ENCODE peak calls at places on chromosome X, in five cellular contexts. N is NCI-H345, E is transverse colon, G is foreskin keratinocyte, S is kidney tubule cell. A is an unnamed sample.
A peak's percentile ranks its signal among the peaks of the same experiment; 100 is the strongest.

GRCh38 chrX:23592741-23593140 is 74.6 kb upstream of the PRDX4 start:
- DNase-seq in N (no peak), E (no peak), G (no peak), S (no peak), A (no peak)

GRCh38 chrX:73840120-73840924 is 277.3 kb downstream of the CHIC1 start:
- DNase-seq in N (no peak), E (no peak), G (no peak), S (no peak), A (no peak)

GRCh38 chrX:103254171-103254824 is 657 bp downstream of the TCEAL8 start:
- DNase-seq in N (peak; percentile 54), E (peak; percentile 40), G (no peak), S (peak; percentile 63), A (peak; percentile 35)

GRCh38 chrX:11329016-11329415 is 35.8 kb downstream of the AMELX start:
- DNase-seq in N (no peak), E (no peak), G (no peak), S (no peak), A (no peak)

GRCh38 chrX:10045327-10046000 is 78.3 kb downstream of the CLDN34 start:
- DNase-seq in N (no peak), E (no peak), G (no peak), S (no peak), A (no peak)

GRCh38 chrX:82748901-82749505 is 759.1 kb upstream of the POU3F4 start:
- DNase-seq in N (no peak), E (no peak), G (no peak), S (peak; percentile 62), A (no peak)

GRCh38 chrX:53095796-53096195 is 1.9 kb downstream of the KANTR start:
- DNase-seq in N (no peak), E (no peak), G (no peak), S (no peak), A (no peak)

GRCh38 chrX:84956304-84956703 is 47.4 kb upstream of the APOOL start:
- DNase-seq in N (no peak), E (no peak), G (no peak), S (no peak), A (no peak)

GRCh38 chrX:120604359-120604782 is 470 bp downstream of the MCTS1 start:
- DNase-seq in N (no peak), E (peak; percentile 19), G (peak; percentile 8), S (peak; percentile 43), A (peak; percentile 68)

GRCh38 chrX:6244666-6245065 is 16.0 kb upstream of the NLGN4X start:
- DNase-seq in N (peak; percentile 19), E (no peak), G (no peak), S (no peak), A (no peak)

GRCh38 chrX:67892391-67892790 is 348.6 kb downstream of the AR start:
- DNase-seq in N (no peak), E (no peak), G (no peak), S (no peak), A (no peak)

GRCh38 chrX:151789179-151789800 is 54.7 kb downstream of the CNGA2 start:
- DNase-seq in N (no peak), E (peak; percentile 18), G (no peak), S (peak; percentile 67), A (no peak)

GRCh38 chrX:31590581-31591113 is 518.8 kb upstream of the FTHL17 start:
- DNase-seq in N (no peak), E (no peak), G (no peak), S (peak; percentile 37), A (no peak)

GRCh38 chrX:129791961-129792570 is 12.3 kb downstream of the SASH3 start:
- DNase-seq in N (peak; percentile 58), E (no peak), G (no peak), S (no peak), A (peak; percentile 6)

GRCh38 chrX:8743126-8743732 is 11.3 kb upstream of the ANOS1 start:
- DNase-seq in N (peak; percentile 15), E (peak; percentile 67), G (no peak), S (peak; percentile 58), A (peak; percentile 21)

GRCh38 chrX:149314031-149314430 is 191.1 kb downstream of the IDS start:
- DNase-seq in N (no peak), E (no peak), G (no peak), S (peak; percentile 6), A (no peak)

GRCh38 chrX:133859860-133860259 is 125.5 kb downstream of the GPC3 start:
- DNase-seq in N (peak; percentile 49), E (no peak), G (peak; percentile 1), S (no peak), A (peak; percentile 71)

GRCh38 chrX:24498975-24499374 is 33.9 kb downstream of the PDK3 start:
- DNase-seq in N (no peak), E (no peak), G (no peak), S (peak; percentile 39), A (peak; percentile 12)

GRCh38 chrX:86148024-86148511 is at the start of gene DACH2:
- DNase-seq in N (peak; percentile 53), E (peak; percentile 66), G (peak; percentile 23), S (peak; percentile 70), A (peak; percentile 21)

GRCh38 chrX:54415534-54416350 is 24.5 kb upstream of the TSR2 start:
- DNase-seq in N (no peak), E (no peak), G (no peak), S (no peak), A (no peak)

GRCh38 chrX:21666252-21666651 is 8.1 kb upstream of the KLHL34 start:
- DNase-seq in N (no peak), E (no peak), G (no peak), S (no peak), A (no peak)

GRCh38 chrX:14409341-14409740 is 120.0 kb upstream of the GLRA2 start:
- DNase-seq in N (no peak), E (no peak), G (peak; percentile 53), S (peak; percentile 40), A (no peak)

GRCh38 chrX:11464836-11465458 is 171.7 kb downstream of the AMELX start:
- DNase-seq in N (no peak), E (no peak), G (no peak), S (no peak), A (no peak)

GRCh38 chrX:16124201-16124600 is 836 bp downstream of the GRPR start:
- DNase-seq in N (peak; percentile 39), E (no peak), G (no peak), S (no peak), A (no peak)

GRCh38 chrX:1306909-1307625 is 29.5 kb upstream of the IL3RA start:
- DNase-seq in N (no peak), E (no peak), G (no peak), S (no peak), A (no peak)

GRCh38 chrX:2351321-2351720 is 149.5 kb downstream of the DHRSX start:
- DNase-seq in N (no peak), E (no peak), G (peak; percentile 27), S (peak; percentile 85), A (no peak)

GRCh38 chrX:103882999-103883398 is 50.9 kb upstream of the RAB9B start:
- DNase-seq in N (no peak), E (no peak), G (no peak), S (no peak), A (no peak)

GRCh38 chrX:134480061-134480460 is 20.1 kb downstream of the HPRT1 start:
- DNase-seq in N (no peak), E (no peak), G (peak; percentile 47), S (peak; percentile 24), A (no peak)

GRCh38 chrX:97481228-97481627 is 597.5 kb downstream of the RPA4 start:
- DNase-seq in N (no peak), E (no peak), G (no peak), S (no peak), A (no peak)

GRCh38 chrX:10237255-10237654 is 80.5 kb downstream of the CLCN4 start:
- DNase-seq in N (no peak), E (no peak), G (no peak), S (no peak), A (no peak)

GRCh38 chrX:100649550-100650356 is 5.8 kb downstream of the SRPX2 start:
- DNase-seq in N (no peak), E (peak; percentile 75), G (no peak), S (peak; percentile 75), A (no peak)

GRCh38 chrX:78029663-78030062 is 60.2 kb upstream of the PGAM4 start:
- DNase-seq in N (no peak), E (peak; percentile 21), G (no peak), S (peak; percentile 37), A (peak; percentile 35)

GRCh38 chrX:13420545-13421183 is 100.8 kb upstream of the ATXN3L start:
- DNase-seq in N (no peak), E (no peak), G (no peak), S (no peak), A (no peak)

GRCh38 chrX:123909498-123909897 is 49.6 kb downstream of the XIAP start:
- DNase-seq in N (no peak), E (no peak), G (no peak), S (no peak), A (no peak)

GRCh38 chrX:123846598-123847038 is 13.2 kb upstream of the XIAP start:
- DNase-seq in N (no peak), E (no peak), G (no peak), S (peak; percentile 66), A (no peak)

GRCh38 chrX:2321411-2321810 is 179.4 kb downstream of the DHRSX start:
- DNase-seq in N (no peak), E (no peak), G (no peak), S (no peak), A (no peak)

A was measured in NCI-H2171 treated with DMSO at 0.1 percent for 48 hours.